ENCODE peak calls at places on chromosomes 16 and 17, in five cellular contexts. F is HS-5, Y is cardiac fibroblast, O is RCC 7860, A is prostate gland. J is an unnamed sample.
A peak's percentile ranks its signal among the peaks of the same experiment; 100 is the strongest.

GRCh38 chr17:82230627-82231311 is 1.9 kb downstream of the SLC16A3 start:
- DNase-seq in F (peak; percentile 68), Y (peak; percentile 89), O (peak; percentile 83), A (no peak), J (peak; percentile 90)

GRCh38 chr16:69481901-69482341 is 57.5 kb downstream of the CYB5B start:
- DNase-seq in F (no peak), Y (peak; percentile 76), O (no peak), A (peak; percentile 93), J (peak; percentile 81)

GRCh38 chr16:85652431-85653221 is 36.1 kb downstream of the GINS2 start:
- DNase-seq in F (no peak), Y (peak; percentile 26), O (no peak), A (no peak), J (peak; percentile 38)

GRCh38 chr17:14330492-14330920 is 29.6 kb downstream of the HS3ST3B1 start:
- DNase-seq in F (no peak), Y (no peak), O (no peak), A (no peak), J (no peak)

GRCh38 chr17:40373999-40374398 is 9.5 kb upstream of the GJD3 start:
- DNase-seq in F (no peak), Y (no peak), O (no peak), A (no peak), J (no peak)

GRCh38 chr16:85486256-85486915 is 126.7 kb upstream of the GSE1 start:
- DNase-seq in F (no peak), Y (no peak), O (no peak), A (no peak), J (no peak)

GRCh38 chr16:10138881-10139280 is 43.3 kb downstream of the GRIN2A start:
- DNase-seq in F (no peak), Y (no peak), O (no peak), A (no peak), J (no peak)

GRCh38 chr17:12357600-12357999 is 308.1 kb upstream of the MYOCD start:
- DNase-seq in F (no peak), Y (no peak), O (no peak), A (no peak), J (no peak)

GRCh38 chr16:89376812-89377445 is 113.4 kb downstream of the ANKRD11 start:
- DNase-seq in F (no peak), Y (no peak), O (no peak), A (no peak), J (no peak)